ENCODE peak calls at places on chromosomes 2 and 18, in eight cellular contexts. One of them, this sample, is unnamed.

GRCh38 chr18:75341267-75341666 is 86.2 kb downstream of the SMIM21 start:
- DNase-seq in right atrium auricular region: no peak
- DNase-seq in AG09319: no peak
- DNase-seq in astrocyte of the spinal cord: peak; percentile 33
- DNase-seq in AG10803: peak; percentile 4
- DNase-seq in right lobe of liver: no peak
- DNase-seq in WTC11: no peak
- DNase-seq in fibroblast of lung: peak; percentile 11
- DNase-seq in this sample: no peak

GRCh38 chr2:240388471-240389301 is 46.8 kb upstream of the GPC1 start:
- DNase-seq in WTC11: no peak
- DNase-seq in astrocyte of the spinal cord: no peak
- DNase-seq in right atrium auricular region: no peak
- DNase-seq in AG10803: no peak
- DNase-seq in fibroblast of lung: no peak
- DNase-seq in AG09319: no peak
- DNase-seq in right lobe of liver: peak; percentile 46
- DNase-seq in this sample: no peak

GRCh38 chr2:227010433-227010832 is 153.6 kb downstream of the COL4A4 start:
- DNase-seq in astrocyte of the spinal cord: peak; percentile 39
- DNase-seq in fibroblast of lung: peak; percentile 39
- DNase-seq in AG09319: no peak
- DNase-seq in right lobe of liver: no peak
- DNase-seq in AG10803: peak; percentile 18
- DNase-seq in WTC11: no peak
- DNase-seq in right atrium auricular region: no peak
- DNase-seq in this sample: no peak

GRCh38 chr2:133421516-133422324 is 146.5 kb downstream of the NCKAP5 start:
- DNase-seq in astrocyte of the spinal cord: peak; percentile 61
- DNase-seq in right lobe of liver: peak; percentile 57
- DNase-seq in fibroblast of lung: peak; percentile 37
- DNase-seq in AG09319: no peak
- DNase-seq in AG10803: peak; percentile 29
- DNase-seq in WTC11: no peak
- DNase-seq in right atrium auricular region: no peak
- DNase-seq in this sample: no peak

GRCh38 chr2:10385501-10385900 is 62.6 kb downstream of the ODC1 start:
- DNase-seq in fibroblast of lung: no peak
- DNase-seq in AG09319: no peak
- DNase-seq in AG10803: peak; percentile 45
- DNase-seq in WTC11: no peak
- DNase-seq in right lobe of liver: no peak
- DNase-seq in right atrium auricular region: no peak
- DNase-seq in astrocyte of the spinal cord: no peak
- DNase-seq in this sample: no peak

GRCh38 chr2:205372141-205372540 is 310.2 kb upstream of the NRP2 start:
- DNase-seq in right atrium auricular region: no peak
- DNase-seq in fibroblast of lung: peak; percentile 39
- DNase-seq in AG09319: no peak
- DNase-seq in AG10803: peak; percentile 46
- DNase-seq in WTC11: no peak
- DNase-seq in astrocyte of the spinal cord: peak; percentile 80
- DNase-seq in right lobe of liver: no peak
- DNase-seq in this sample: no peak

GRCh38 chr2:224586127-224586702 is 1.1 kb upstream of the CUL3 start:
- DNase-seq in fibroblast of lung: no peak
- DNase-seq in WTC11: no peak
- DNase-seq in astrocyte of the spinal cord: no peak
- DNase-seq in right lobe of liver: no peak
- DNase-seq in right atrium auricular region: no peak
- DNase-seq in AG10803: no peak
- DNase-seq in AG09319: no peak
- DNase-seq in this sample: no peak

GRCh38 chr2:219633276-219634065 is 6.0 kb downstream of the SLC4A3 start:
- DNase-seq in AG10803: no peak
- DNase-seq in AG09319: no peak
- DNase-seq in WTC11: peak; percentile 6
- DNase-seq in right atrium auricular region: no peak
- DNase-seq in astrocyte of the spinal cord: no peak
- DNase-seq in fibroblast of lung: no peak
- DNase-seq in right lobe of liver: peak; percentile 18
- DNase-seq in this sample: no peak

GRCh38 chr2:38374978-38375377 is 2.1 kb downstream of the ATL2 start:
- DNase-seq in fibroblast of lung: peak; percentile 19
- DNase-seq in AG09319: no peak
- DNase-seq in right lobe of liver: no peak
- DNase-seq in right atrium auricular region: no peak
- DNase-seq in astrocyte of the spinal cord: no peak
- DNase-seq in AG10803: no peak
- DNase-seq in WTC11: no peak
- DNase-seq in this sample: no peak

GRCh38 chr2:20602803-20603202 is 48.1 kb downstream of the HS1BP3 start:
- DNase-seq in right lobe of liver: no peak
- DNase-seq in right atrium auricular region: no peak
- DNase-seq in AG10803: no peak
- DNase-seq in astrocyte of the spinal cord: no peak
- DNase-seq in WTC11: no peak
- DNase-seq in fibroblast of lung: no peak
- DNase-seq in AG09319: no peak
- DNase-seq in this sample: no peak

GRCh38 chr2:20599861-20600461 is 50.9 kb downstream of the HS1BP3 start:
- DNase-seq in right atrium auricular region: no peak
- DNase-seq in astrocyte of the spinal cord: no peak
- DNase-seq in fibroblast of lung: no peak
- DNase-seq in AG10803: no peak
- DNase-seq in right lobe of liver: peak; percentile 47
- DNase-seq in AG09319: no peak
- DNase-seq in WTC11: no peak
- DNase-seq in this sample: peak; percentile 63

GRCh38 chr2:20603791-20604190 is 47.1 kb downstream of the HS1BP3 start:
- DNase-seq in AG10803: no peak
- DNase-seq in astrocyte of the spinal cord: no peak
- DNase-seq in right lobe of liver: peak; percentile 21
- DNase-seq in right atrium auricular region: no peak
- DNase-seq in WTC11: no peak
- DNase-seq in AG09319: no peak
- DNase-seq in fibroblast of lung: no peak
- DNase-seq in this sample: no peak

GRCh38 chr2:20599001-20599600 is 51.8 kb downstream of the HS1BP3 start:
- DNase-seq in WTC11: no peak
- DNase-seq in AG09319: no peak
- DNase-seq in fibroblast of lung: no peak
- DNase-seq in astrocyte of the spinal cord: no peak
- DNase-seq in AG10803: no peak
- DNase-seq in right atrium auricular region: no peak
- DNase-seq in right lobe of liver: peak; percentile 96
- DNase-seq in this sample: no peak

GRCh38 chr2:20600756-20601325 is 50.1 kb downstream of the HS1BP3 start:
- DNase-seq in WTC11: no peak
- DNase-seq in right atrium auricular region: no peak
- DNase-seq in right lobe of liver: no peak
- DNase-seq in astrocyte of the spinal cord: peak; percentile 52
- DNase-seq in fibroblast of lung: peak; percentile 70
- DNase-seq in AG09319: no peak
- DNase-seq in AG10803: peak; percentile 18
- DNase-seq in this sample: no peak
- TF ChIP-seq CTCF in WTC11: no peak
- TF ChIP-seq CTCF in right atrium auricular region: peak; percentile 59
- TF ChIP-seq CTCF in right lobe of liver: peak; percentile 55
- TF ChIP-seq CTCF in astrocyte of the spinal cord: peak; percentile 39
- TF ChIP-seq CTCF in fibroblast of lung: peak; percentile 51
- TF ChIP-seq CTCF in AG09319: peak; percentile 41
- TF ChIP-seq CTCF in AG10803: peak; percentile 57
- TF ChIP-seq CTCF in this sample: peak; percentile 61

GRCh38 chr2:54904836-54905235 is 145.4 kb downstream of the RTN4 start:
- DNase-seq in fibroblast of lung: no peak
- DNase-seq in AG09319: no peak
- DNase-seq in astrocyte of the spinal cord: peak; percentile 6
- DNase-seq in right atrium auricular region: no peak
- DNase-seq in right lobe of liver: peak; percentile 85
- DNase-seq in AG10803: no peak
- DNase-seq in WTC11: no peak
- DNase-seq in this sample: no peak

GRCh38 chr2:54901224-54901986 is 148.8 kb downstream of the RTN4 start:
- DNase-seq in WTC11: no peak
- DNase-seq in right lobe of liver: peak; percentile 60
- DNase-seq in astrocyte of the spinal cord: no peak
- DNase-seq in fibroblast of lung: no peak
- DNase-seq in AG10803: no peak
- DNase-seq in AG09319: no peak
- DNase-seq in right atrium auricular region: no peak
- DNase-seq in this sample: no peak

GRCh38 chr2:54899576-54900200 is 150.6 kb downstream of the RTN4 start:
- DNase-seq in WTC11: no peak
- DNase-seq in right lobe of liver: no peak
- DNase-seq in fibroblast of lung: peak; percentile 80
- DNase-seq in astrocyte of the spinal cord: peak; percentile 65
- DNase-seq in right atrium auricular region: no peak
- DNase-seq in AG10803: peak; percentile 77
- DNase-seq in AG09319: peak; percentile 31
- DNase-seq in this sample: no peak

GRCh38 chr2:54903736-54904554 is 146.3 kb downstream of the RTN4 start:
- DNase-seq in AG09319: peak; percentile 79
- DNase-seq in astrocyte of the spinal cord: peak; percentile 98
- DNase-seq in fibroblast of lung: peak; percentile 97
- DNase-seq in right atrium auricular region: peak; percentile 60
- DNase-seq in WTC11: no peak
- DNase-seq in right lobe of liver: no peak
- DNase-seq in AG10803: peak; percentile 99
- DNase-seq in this sample: no peak

GRCh38 chr2:54902763-54903162 is 147.5 kb downstream of the RTN4 start:
- DNase-seq in fibroblast of lung: no peak
- DNase-seq in astrocyte of the spinal cord: no peak
- DNase-seq in AG09319: no peak
- DNase-seq in right atrium auricular region: no peak
- DNase-seq in WTC11: no peak
- DNase-seq in right lobe of liver: no peak
- DNase-seq in AG10803: no peak
- DNase-seq in this sample: no peak
- TF ChIP-seq CTCF in fibroblast of lung: no peak
- TF ChIP-seq CTCF in astrocyte of the spinal cord: no peak
- TF ChIP-seq CTCF in AG09319: no peak
- TF ChIP-seq CTCF in right atrium auricular region: no peak
- TF ChIP-seq CTCF in WTC11: no peak
- TF ChIP-seq CTCF in right lobe of liver: no peak
- TF ChIP-seq CTCF in AG10803: no peak
- TF ChIP-seq CTCF in this sample: no peak

GRCh38 chr2:19843992-19844515 is 57.7 kb downstream of the TTC32 start:
- DNase-seq in right lobe of liver: no peak
- DNase-seq in WTC11: no peak
- DNase-seq in AG10803: no peak
- DNase-seq in astrocyte of the spinal cord: no peak
- DNase-seq in fibroblast of lung: no peak
- DNase-seq in right atrium auricular region: peak; percentile 48
- DNase-seq in AG09319: no peak
- DNase-seq in this sample: no peak

GRCh38 chr2:19845323-19845920 is 56.4 kb downstream of the TTC32 start:
- DNase-seq in AG09319: no peak
- DNase-seq in WTC11: no peak
- DNase-seq in right lobe of liver: no peak
- DNase-seq in fibroblast of lung: no peak
- DNase-seq in AG10803: no peak
- DNase-seq in astrocyte of the spinal cord: no peak
- DNase-seq in right atrium auricular region: peak; percentile 40
- DNase-seq in this sample: no peak

GRCh38 chr2:19846567-19846966 is 55.2 kb downstream of the TTC32 start:
- DNase-seq in AG09319: no peak
- DNase-seq in fibroblast of lung: no peak
- DNase-seq in WTC11: no peak
- DNase-seq in AG10803: no peak
- DNase-seq in right atrium auricular region: no peak
- DNase-seq in astrocyte of the spinal cord: no peak
- DNase-seq in right lobe of liver: no peak
- DNase-seq in this sample: no peak

GRCh38 chr2:19846030-19846429 is 55.8 kb downstream of the TTC32 start:
- DNase-seq in AG09319: no peak
- DNase-seq in right atrium auricular region: peak; percentile 51
- DNase-seq in fibroblast of lung: no peak
- DNase-seq in astrocyte of the spinal cord: no peak
- DNase-seq in AG10803: no peak
- DNase-seq in right lobe of liver: no peak
- DNase-seq in WTC11: no peak
- DNase-seq in this sample: no peak

DNA sequence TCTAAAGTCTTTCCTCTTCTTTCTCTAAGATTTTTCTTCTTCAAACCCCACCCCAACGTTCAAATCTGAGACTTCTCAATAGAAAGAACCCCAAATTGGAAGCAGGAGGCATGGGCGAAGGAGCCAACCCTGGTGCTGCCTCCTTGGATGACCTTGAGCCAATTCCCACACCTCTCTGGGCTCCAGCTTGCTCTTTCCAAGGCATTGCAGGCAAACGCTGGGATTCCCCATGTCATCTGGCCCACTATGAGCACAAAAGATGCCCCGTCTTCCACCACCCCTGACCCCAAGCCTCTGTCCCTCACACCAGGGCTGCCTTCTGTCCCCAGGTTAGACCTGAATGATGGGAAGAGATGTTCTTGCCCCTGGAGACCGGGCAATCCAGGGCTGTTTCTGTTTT is 57.0 kb downstream of the TTC32 start:
- DNase-seq in WTC11: no peak
- DNase-seq in right lobe of liver: no peak
- DNase-seq in AG10803: no peak
- DNase-seq in AG09319: no peak
- DNase-seq in astrocyte of the spinal cord: no peak
- DNase-seq in fibroblast of lung: no peak
- DNase-seq in right atrium auricular region: peak; percentile 21
- DNase-seq in this sample: no peak
- TF ChIP-seq CTCF in WTC11: no peak
- TF ChIP-seq CTCF in right lobe of liver: no peak
- TF ChIP-seq CTCF in AG10803: no peak
- TF ChIP-seq CTCF in AG09319: no peak
- TF ChIP-seq CTCF in astrocyte of the spinal cord: no peak
- TF ChIP-seq CTCF in fibroblast of lung: no peak
- TF ChIP-seq CTCF in right atrium auricular region: no peak
- TF ChIP-seq CTCF in this sample: no peak

GRCh38 chr18:67379991-67380390 is 136.5 kb downstream of the DSEL start:
- DNase-seq in WTC11: no peak
- DNase-seq in right lobe of liver: no peak
- DNase-seq in AG09319: no peak
- DNase-seq in astrocyte of the spinal cord: no peak
- DNase-seq in right atrium auricular region: no peak
- DNase-seq in fibroblast of lung: peak; percentile 52
- DNase-seq in AG10803: no peak
- DNase-seq in this sample: no peak
- TF ChIP-seq CTCF in WTC11: no peak
- TF ChIP-seq CTCF in right lobe of liver: no peak
- TF ChIP-seq CTCF in AG09319: no peak
- TF ChIP-seq CTCF in astrocyte of the spinal cord: no peak
- TF ChIP-seq CTCF in right atrium auricular region: no peak
- TF ChIP-seq CTCF in fibroblast of lung: no peak
- TF ChIP-seq CTCF in AG10803: no peak
- TF ChIP-seq CTCF in this sample: no peak

GRCh38 chr2:139992711-139993345 is 1212.6 kb upstream of the NXPH2 start:
- DNase-seq in fibroblast of lung: no peak
- DNase-seq in right atrium auricular region: no peak
- DNase-seq in WTC11: no peak
- DNase-seq in astrocyte of the spinal cord: no peak
- DNase-seq in right lobe of liver: no peak
- DNase-seq in AG09319: no peak
- DNase-seq in AG10803: no peak
- DNase-seq in this sample: no peak

GRCh38 chr2:139990646-139991335 is 1210.6 kb upstream of the NXPH2 start:
- DNase-seq in AG09319: no peak
- DNase-seq in right atrium auricular region: no peak
- DNase-seq in WTC11: no peak
- DNase-seq in fibroblast of lung: no peak
- DNase-seq in astrocyte of the spinal cord: no peak
- DNase-seq in AG10803: no peak
- DNase-seq in right lobe of liver: no peak
- DNase-seq in this sample: no peak

GRCh38 chr2:139992078-139992477 is 1211.9 kb upstream of the NXPH2 start:
- DNase-seq in AG09319: no peak
- DNase-seq in AG10803: no peak
- DNase-seq in right atrium auricular region: no peak
- DNase-seq in right lobe of liver: no peak
- DNase-seq in astrocyte of the spinal cord: no peak
- DNase-seq in fibroblast of lung: no peak
- DNase-seq in WTC11: peak; percentile 66
- DNase-seq in this sample: no peak
- TF ChIP-seq CTCF in AG09319: no peak
- TF ChIP-seq CTCF in AG10803: no peak
- TF ChIP-seq CTCF in right atrium auricular region: no peak
- TF ChIP-seq CTCF in right lobe of liver: no peak
- TF ChIP-seq CTCF in astrocyte of the spinal cord: no peak
- TF ChIP-seq CTCF in fibroblast of lung: no peak
- TF ChIP-seq CTCF in WTC11: no peak
- TF ChIP-seq CTCF in this sample: peak; percentile 12